ENCODE peak calls at places on chromosomes 11 and 22, in six cellular contexts. I is HAP-1; J is stimulated activated CD8-positive, alpha-beta memory T cell treated with anti-CD3 and anti-CD28 coated beads, Interleukin-4, amount 100 ng/mL, for 24 hours; K is T-cell; L is brain microvascular endothelial cell; W is neural crest cell. M is an unnamed sample.

GRCh38 chr11:97739892-97740782 is 1280.6 kb upstream of the CNTN5 start:
- DNase-seq in I (no peak), J (no peak), K (no peak), L (no peak), W (no peak), M (peak)

GRCh38 chr11:36000616-36001190 is 56.8 kb downstream of the LDLRAD3 start:
- DNase-seq in I (no peak), J (no peak), K (no peak), L (no peak), W (no peak), M (no peak)

GRCh38 chr11:73189723-73190556 is 28.1 kb upstream of the P2RY2 start:
- DNase-seq in I (no peak), J (no peak), K (no peak), L (no peak), W (no peak), M (no peak)

GRCh38 chr11:68673991-68674390 is 10.4 kb upstream of the GAL start:
- DNase-seq in I (no peak), J (no peak), K (no peak), L (no peak), W (no peak), M (no peak)

GRCh38 chr11:118565062-118565461 is 669 bp downstream of the IFT46 start:
- DNase-seq in I (no peak), J (no peak), K (no peak), L (no peak), W (no peak), M (peak)

GRCh38 chr11:83816572-83817187 is 530.5 kb upstream of the CCDC90B start:
- DNase-seq in I (peak), J (no peak), K (no peak), L (no peak), W (no peak), M (peak)

GRCh38 chr22:23913661-23914353 is 19.6 kb downstream of the MIF start:
- DNase-seq in I (peak), J (peak), K (peak), L (peak), W (peak), M (peak)

GRCh38 chr22:50531546-50532352 is 1.9 kb upstream of the TYMP start:
- DNase-seq in I (no peak), J (peak), K (peak), L (peak), W (peak), M (peak)

GRCh38 chr11:107457205-107457557 is 444 bp downstream of the CWF19L2 start:
- DNase-seq in I (peak), J (no peak), K (no peak), L (peak), W (no peak), M (no peak)

GRCh38 chr11:65445101-65445603 is 22.6 kb downstream of the NEAT1 start:
- DNase-seq in I (no peak), J (no peak), K (no peak), L (peak), W (no peak), M (peak)

GRCh38 chr11:102345923-102346322 is 1.1 kb upstream of the BIRC2 start:
- DNase-seq in I (no peak), J (no peak), K (no peak), L (peak), W (no peak), M (peak)

GRCh38 chr11:113796663-113797259 is 17.2 kb downstream of the CLDN25 start:
- DNase-seq in I (peak), J (no peak), K (no peak), L (peak), W (peak), M (peak)

GRCh38 chr22:19292262-19293230 is 1.0 kb upstream of the CLTCL1 start:
- DNase-seq in I (no peak), J (no peak), K (no peak), L (no peak), W (no peak), M (no peak)

GRCh38 chr22:29840498-29840897 is 2.4 kb upstream of the ASCC2 start:
- DNase-seq in I (no peak), J (no peak), K (no peak), L (no peak), W (no peak), M (no peak)

GRCh38 chr22:28299329-28299728 is 380.3 kb upstream of the PITPNB start:
- DNase-seq in I (no peak), J (no peak), K (no peak), L (no peak), W (no peak), M (no peak)

GRCh38 chr11:97742717-97743116 is 1278.0 kb upstream of the CNTN5 start:
- DNase-seq in I (no peak), J (no peak), K (no peak), L (no peak), W (no peak), M (no peak)

GRCh38 chr22:42664976-42665831 is 16.0 kb upstream of the CYB5R3 start:
- DNase-seq in I (no peak), J (no peak), K (no peak), L (no peak), W (no peak), M (no peak)

GRCh38 chr11:69486773-69487266 is 5.4 kb downstream of the LINC01488 start:
- DNase-seq in I (no peak), J (no peak), K (no peak), L (no peak), W (no peak), M (no peak)

GRCh38 chr11:28835317-28835716 is 727.1 kb downstream of the METTL15 start:
- DNase-seq in I (no peak), J (no peak), K (no peak), L (no peak), W (no peak), M (no peak)

M was measured in astrocyte.